ENCODE peak calls at places on chromosomes 1 and 21, in five cellular contexts. One of them, this sample, is unnamed.

GRCh38 chr21:34910396-34910795 is 138.7 kb downstream of the RUNX1 start:
- DNase-seq in left ventricle myocardium inferior: no peak
- DNase-seq in aorta: no peak
- DNase-seq in transverse colon: no peak
- DNase-seq in A549: no peak
- DNase-seq in this sample: no peak

GRCh38 chr1:204685236-204686006 is at the start of gene LRRN2:
- DNase-seq in transverse colon: peak
- DNase-seq in A549: peak
- DNase-seq in aorta: no peak
- DNase-seq in left ventricle myocardium inferior: peak
- DNase-seq in this sample: no peak

GRCh38 chr1:178645157-178645825 is 79.8 kb upstream of the RALGPS2 start:
- DNase-seq in A549: no peak
- DNase-seq in transverse colon: no peak
- DNase-seq in left ventricle myocardium inferior: no peak
- DNase-seq in aorta: no peak
- DNase-seq in this sample: no peak

GRCh38 chr1:245751111-245751510 is 596.3 kb downstream of the KIF26B start:
- DNase-seq in transverse colon: no peak
- DNase-seq in A549: no peak
- DNase-seq in aorta: no peak
- DNase-seq in left ventricle myocardium inferior: no peak
- DNase-seq in this sample: peak

GRCh38 chr1:212944209-212944901 is 6.0 kb upstream of the VASH2 start:
- DNase-seq in transverse colon: no peak
- DNase-seq in aorta: no peak
- DNase-seq in left ventricle myocardium inferior: no peak
- DNase-seq in A549: no peak
- DNase-seq in this sample: no peak

GRCh38 chr1:185608166-185608565 is 126.0 kb upstream of the HMCN1 start:
- DNase-seq in left ventricle myocardium inferior: no peak
- DNase-seq in transverse colon: no peak
- DNase-seq in aorta: no peak
- DNase-seq in A549: no peak
- DNase-seq in this sample: no peak

GRCh38 chr1:232192781-232193450 is 437.0 kb downstream of the SIPA1L2 start:
- DNase-seq in aorta: no peak
- DNase-seq in transverse colon: no peak
- DNase-seq in A549: no peak
- DNase-seq in left ventricle myocardium inferior: no peak
- DNase-seq in this sample: no peak

GRCh38 chr1:105210747-105211146 is 1461.0 kb downstream of the AMY1C start:
- DNase-seq in aorta: no peak
- DNase-seq in left ventricle myocardium inferior: no peak
- DNase-seq in A549: no peak
- DNase-seq in transverse colon: no peak
- DNase-seq in this sample: no peak

GRCh38 chr1:25692560-25692959 is 76.0 kb downstream of the MAN1C1 start:
- DNase-seq in left ventricle myocardium inferior: no peak
- DNase-seq in aorta: no peak
- DNase-seq in transverse colon: no peak
- DNase-seq in A549: peak
- DNase-seq in this sample: no peak

GRCh38 chr1:198444792-198445191 is 95.7 kb downstream of the ATP6V1G3 start:
- DNase-seq in A549: no peak
- DNase-seq in left ventricle myocardium inferior: no peak
- DNase-seq in transverse colon: no peak
- DNase-seq in aorta: no peak
- DNase-seq in this sample: peak

GRCh38 chr1:116540088-116540487 is 30.7 kb downstream of the CD58 start:
- DNase-seq in transverse colon: no peak
- DNase-seq in aorta: no peak
- DNase-seq in left ventricle myocardium inferior: no peak
- DNase-seq in A549: no peak
- DNase-seq in this sample: no peak

GRCh38 chr1:206797534-206798383 is 25.5 kb upstream of the IL10 start:
- DNase-seq in transverse colon: peak
- DNase-seq in A549: peak
- DNase-seq in aorta: no peak
- DNase-seq in left ventricle myocardium inferior: no peak
- DNase-seq in this sample: no peak

GRCh38 chr1:208834346-208835081 is 590.3 kb upstream of the PLXNA2 start:
- DNase-seq in transverse colon: no peak
- DNase-seq in aorta: no peak
- DNase-seq in left ventricle myocardium inferior: no peak
- DNase-seq in A549: no peak
- DNase-seq in this sample: no peak

GRCh38 chr21:17967319-17967718 is 148.2 kb upstream of the C21orf91 start:
- DNase-seq in left ventricle myocardium inferior: no peak
- DNase-seq in aorta: no peak
- DNase-seq in A549: no peak
- DNase-seq in transverse colon: no peak
- DNase-seq in this sample: no peak

GRCh38 chr1:201487742-201488141 is 18.8 kb upstream of the PHLDA3 start:
- DNase-seq in left ventricle myocardium inferior: no peak
- DNase-seq in aorta: no peak
- DNase-seq in transverse colon: no peak
- DNase-seq in A549: no peak
- DNase-seq in this sample: no peak

DNA sequence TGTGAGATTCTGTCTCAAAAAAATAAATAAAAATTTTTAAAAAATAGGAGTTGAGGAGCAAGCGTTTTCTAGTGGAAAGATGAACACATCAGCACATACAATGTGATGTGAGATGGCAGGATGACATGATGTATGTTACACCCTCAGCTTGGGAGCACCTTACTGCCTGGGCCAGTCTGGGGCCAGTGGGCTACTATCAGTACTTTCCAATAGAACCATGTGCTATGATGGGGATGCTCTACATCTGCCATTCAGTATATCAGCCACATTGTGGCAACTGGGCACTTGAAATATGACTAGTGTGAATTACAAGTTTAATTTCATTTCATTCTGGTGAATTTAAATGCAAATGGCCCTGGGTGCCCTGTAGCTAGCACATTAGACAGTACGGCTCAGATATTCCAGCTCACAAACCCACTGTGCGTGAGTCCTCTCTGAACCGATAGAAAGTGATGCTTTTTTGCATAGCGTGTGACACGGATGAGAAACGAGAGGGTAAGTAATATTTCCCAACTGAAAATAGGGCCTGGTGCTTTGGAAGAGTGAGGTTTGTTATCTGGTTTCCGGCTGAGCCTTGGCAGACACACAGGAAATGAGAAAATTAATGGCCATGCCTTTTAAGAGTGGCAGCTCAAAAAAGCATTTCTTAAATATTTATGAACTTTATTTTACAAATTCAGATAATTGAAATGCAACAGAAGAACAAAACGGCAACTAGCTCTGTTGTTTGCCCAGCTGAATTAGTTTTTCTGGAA is 155.8 kb downstream of the PGBD5 start:
- DNase-seq in transverse colon: no peak
- DNase-seq in A549: no peak
- DNase-seq in aorta: no peak
- DNase-seq in left ventricle myocardium inferior: no peak
- DNase-seq in this sample: no peak
- H3K27ac ChIP-seq in transverse colon: no peak
- H3K27ac ChIP-seq in A549: no peak
- H3K27ac ChIP-seq in aorta: peak
- H3K27ac ChIP-seq in left ventricle myocardium inferior: peak
- H3K27ac ChIP-seq in this sample: no peak

GRCh38 chr1:33372677-33373076 is 51.8 kb upstream of the A3GALT2 start:
- DNase-seq in transverse colon: no peak
- DNase-seq in left ventricle myocardium inferior: no peak
- DNase-seq in aorta: no peak
- DNase-seq in A549: no peak
- DNase-seq in this sample: no peak

GRCh38 chr1:33373606-33374005 is 52.7 kb upstream of the A3GALT2 start:
- DNase-seq in transverse colon: no peak
- DNase-seq in aorta: no peak
- DNase-seq in left ventricle myocardium inferior: no peak
- DNase-seq in A549: no peak
- DNase-seq in this sample: no peak

GRCh38 chr1:33372162-33372561 is 51.3 kb upstream of the A3GALT2 start:
- DNase-seq in A549: no peak
- DNase-seq in aorta: no peak
- DNase-seq in transverse colon: no peak
- DNase-seq in left ventricle myocardium inferior: no peak
- DNase-seq in this sample: no peak

GRCh38 chr1:33375316-33375715 is 54.4 kb upstream of the A3GALT2 start:
- DNase-seq in aorta: no peak
- DNase-seq in A549: no peak
- DNase-seq in left ventricle myocardium inferior: no peak
- DNase-seq in transverse colon: no peak
- DNase-seq in this sample: no peak

GRCh38 chr1:33374336-33375105 is 53.6 kb upstream of the A3GALT2 start:
- DNase-seq in aorta: no peak
- DNase-seq in A549: no peak
- DNase-seq in left ventricle myocardium inferior: no peak
- DNase-seq in transverse colon: no peak
- DNase-seq in this sample: no peak
- H3K27ac ChIP-seq in aorta: no peak
- H3K27ac ChIP-seq in A549: no peak
- H3K27ac ChIP-seq in left ventricle myocardium inferior: peak
- H3K27ac ChIP-seq in transverse colon: peak
- H3K27ac ChIP-seq in this sample: peak

DNA sequence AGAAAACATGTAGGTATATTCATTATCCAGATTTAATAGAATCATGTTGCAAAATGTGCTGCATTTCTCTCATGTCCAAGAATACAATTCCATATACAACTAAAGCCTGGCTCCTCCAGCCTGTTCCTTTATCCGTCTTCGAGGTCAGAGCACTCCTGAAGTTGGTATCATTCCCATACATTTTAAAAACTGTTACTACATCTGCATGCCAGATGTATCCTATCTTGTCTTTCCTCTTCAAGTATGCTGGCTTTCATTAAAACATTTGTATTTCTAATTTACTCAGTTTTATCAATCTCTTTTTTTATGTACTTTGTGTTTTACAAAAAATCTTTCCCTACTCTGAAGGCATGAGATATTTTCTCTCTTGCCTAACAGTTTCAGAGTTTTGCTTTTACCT is 536.6 kb upstream of the USP24 start:
- DNase-seq in transverse colon: no peak
- DNase-seq in left ventricle myocardium inferior: no peak
- DNase-seq in A549: no peak
- DNase-seq in aorta: no peak
- DNase-seq in this sample: no peak
- H3K27ac ChIP-seq in transverse colon: no peak
- H3K27ac ChIP-seq in left ventricle myocardium inferior: no peak
- H3K27ac ChIP-seq in A549: no peak
- H3K27ac ChIP-seq in aorta: no peak
- H3K27ac ChIP-seq in this sample: no peak

DNA sequence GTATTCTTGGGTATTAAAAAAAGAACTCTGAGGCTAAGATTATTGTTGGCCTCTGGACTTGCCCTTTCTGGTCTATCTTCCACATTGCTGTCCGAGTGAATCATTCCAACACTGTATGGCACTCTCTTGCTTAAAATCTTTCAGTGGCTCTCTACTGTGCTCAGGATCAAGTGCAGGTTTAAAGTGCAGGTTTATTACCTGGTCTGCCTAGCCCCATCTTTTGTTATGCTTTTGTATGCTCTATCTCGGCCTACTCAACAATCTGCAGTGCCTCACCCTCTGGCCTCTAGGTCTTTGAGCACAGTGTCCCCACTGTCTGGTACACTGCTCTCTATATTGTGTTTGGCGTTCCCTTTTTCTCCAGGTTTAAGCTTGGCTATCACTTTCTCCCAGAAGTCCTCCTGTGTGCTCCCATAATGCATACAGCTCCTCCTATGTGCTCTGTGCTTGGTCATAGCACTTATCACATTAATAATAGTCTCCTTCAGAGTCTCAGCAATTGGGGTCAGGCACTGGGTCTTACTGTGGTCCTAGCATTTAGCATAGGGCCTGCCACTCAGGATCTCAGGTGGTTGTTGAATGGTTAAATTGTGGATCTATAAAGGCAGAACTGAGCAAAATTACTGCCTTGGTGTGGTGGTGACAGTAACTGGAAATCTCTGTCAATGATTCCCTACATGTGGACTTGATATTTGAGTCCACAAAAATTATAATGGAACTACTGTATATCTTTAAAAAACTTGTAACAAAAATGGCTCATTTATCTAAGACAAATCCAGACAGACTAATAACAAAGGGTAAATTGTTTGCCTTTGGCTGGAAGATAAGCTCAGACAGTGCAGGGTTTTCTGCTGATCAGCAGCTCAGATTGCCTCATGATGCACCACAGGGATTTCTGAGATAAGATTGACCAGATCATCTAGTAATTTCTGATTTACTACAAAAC is 10.6 kb upstream of the LDLRAD1 start:
- DNase-seq in aorta: no peak
- DNase-seq in transverse colon: no peak
- DNase-seq in left ventricle myocardium inferior: no peak
- DNase-seq in A549: no peak
- DNase-seq in this sample: no peak
- H3K27ac ChIP-seq in aorta: no peak
- H3K27ac ChIP-seq in transverse colon: no peak
- H3K27ac ChIP-seq in left ventricle myocardium inferior: peak
- H3K27ac ChIP-seq in A549: no peak
- H3K27ac ChIP-seq in this sample: no peak

DNA sequence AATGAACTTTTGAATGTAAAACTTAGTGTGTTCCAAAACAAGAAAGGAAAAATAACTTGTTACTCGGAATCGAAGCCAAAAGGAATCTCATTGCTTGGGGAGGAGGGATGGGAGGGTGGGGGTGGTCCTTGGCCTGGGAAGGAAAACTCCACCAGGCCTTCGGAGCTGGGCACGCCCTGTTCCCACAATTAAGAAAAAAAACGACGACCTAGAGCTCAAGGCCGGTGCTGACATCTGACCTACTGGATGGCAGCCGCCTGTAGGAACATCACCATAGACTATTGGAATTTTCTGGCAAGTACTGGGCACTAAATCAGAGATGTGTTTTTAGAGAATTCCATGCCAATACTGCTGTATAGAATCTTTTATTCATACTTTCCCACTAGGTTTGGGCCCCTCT is 760 bp downstream of the NADK start:
- DNase-seq in transverse colon: no peak
- DNase-seq in A549: no peak
- DNase-seq in aorta: no peak
- DNase-seq in left ventricle myocardium inferior: peak
- DNase-seq in this sample: no peak
- H3K27ac ChIP-seq in transverse colon: peak
- H3K27ac ChIP-seq in A549: peak
- H3K27ac ChIP-seq in aorta: peak
- H3K27ac ChIP-seq in left ventricle myocardium inferior: peak
- H3K27ac ChIP-seq in this sample: no peak

GRCh38 chr1:226697608-226698544 is 41.2 kb downstream of the ITPKB start:
- DNase-seq in transverse colon: no peak
- DNase-seq in left ventricle myocardium inferior: no peak
- DNase-seq in aorta: no peak
- DNase-seq in A549: no peak
- DNase-seq in this sample: no peak
- H3K27ac ChIP-seq in transverse colon: peak
- H3K27ac ChIP-seq in left ventricle myocardium inferior: peak
- H3K27ac ChIP-seq in aorta: no peak
- H3K27ac ChIP-seq in A549: no peak
- H3K27ac ChIP-seq in this sample: no peak

GRCh38 chr1:78095618-78096416 is 50.1 kb downstream of the GIPC2 start:
- DNase-seq in left ventricle myocardium inferior: no peak
- DNase-seq in aorta: no peak
- DNase-seq in A549: no peak
- DNase-seq in transverse colon: no peak
- DNase-seq in this sample: no peak
- H3K27ac ChIP-seq in left ventricle myocardium inferior: no peak
- H3K27ac ChIP-seq in aorta: no peak
- H3K27ac ChIP-seq in A549: peak
- H3K27ac ChIP-seq in transverse colon: no peak
- H3K27ac ChIP-seq in this sample: no peak